ENCODE peak calls at places on chromosomes 1 and 21, in ten cellular contexts. I is tibial nerve, L is lower leg skin, F is A549, C is transverse colon, P is esophagus muscularis mucosa, B is suprapubic skin, U is GM12891, V is ovary, X is vagina. T is an unnamed sample.

GRCh38 chr1:29343908-29344307 is 107.6 kb downstream of the PTPRU start:
- DNase-seq in C (no peak), U (no peak), L (no peak), B (no peak), I (no peak), X (no peak), F (no peak), V (no peak), P (no peak), T (no peak)

GRCh38 chr1:47378147-47378546 is 37.9 kb upstream of the FOXE3 start:
- DNase-seq in U (no peak), P (no peak), X (no peak), C (no peak), I (no peak), L (no peak), V (no peak), B (no peak), F (no peak), T (no peak)

GRCh38 chr1:209876091-209876800 is 48.5 kb downstream of the UTP25 start:
- DNase-seq in L (no peak), C (no peak), P (no peak), V (no peak), I (no peak), F (no peak), U (no peak), X (peak; percentile 16), B (no peak), T (no peak)

GRCh38 chr1:23544444-23545389 is 13.7 kb upstream of the E2F2 start:
- DNase-seq in P (no peak), C (peak; percentile 88), X (no peak), F (peak; percentile 56), B (peak; percentile 85), L (peak; percentile 95), V (peak; percentile 70), U (no peak), I (peak; percentile 84), T (no peak)

GRCh38 chr1:72891976-72892375 is 609.6 kb upstream of the NEGR1 start:
- DNase-seq in F (no peak), P (no peak), B (no peak), U (no peak), C (no peak), L (no peak), I (no peak), V (no peak), X (no peak), T (no peak)

GRCh38 chr1:160004001-160004400 is 27.8 kb downstream of the PIGM start:
- DNase-seq in L (no peak), B (no peak), P (no peak), C (no peak), U (no peak), V (no peak), I (no peak), F (no peak), X (no peak), T (no peak)

GRCh38 chr1:30382496-30382895 is 340.9 kb downstream of the MATN1 start:
- DNase-seq in C (no peak), P (no peak), U (no peak), F (no peak), B (peak; percentile 20), L (peak; percentile 29), I (no peak), V (no peak), X (no peak), T (no peak)

GRCh38 chr1:37663426-37664000 is 28.8 kb upstream of the CDCA8 start:
- DNase-seq in P (no peak), X (no peak), C (no peak), V (no peak), B (no peak), L (no peak), F (no peak), I (no peak), U (no peak), T (no peak)

GRCh38 chr1:209989525-209989924 is 51.5 kb downstream of the SYT14 start:
- DNase-seq in F (peak; percentile 9), P (no peak), B (no peak), V (no peak), L (no peak), C (no peak), I (no peak), X (no peak), U (no peak), T (no peak)

GRCh38 chr1:91889717-91890459 is 3.9 kb upstream of the TGFBR3 start:
- DNase-seq in L (no peak), I (no peak), F (peak; percentile 36), P (no peak), U (no peak), X (no peak), C (no peak), V (no peak), B (no peak), T (peak; percentile 29)

GRCh38 chr1:22503721-22504410 is 52.2 kb downstream of the ZBTB40 start:
- DNase-seq in I (no peak), V (no peak), F (no peak), U (no peak), X (no peak), L (no peak), C (no peak), P (no peak), B (no peak), T (no peak)

GRCh38 chr21:38773108-38774061 is 32.3 kb upstream of the ETS2 start:
- DNase-seq in U (no peak), C (no peak), F (peak; percentile 49), P (no peak), B (no peak), V (no peak), I (peak; percentile 57), L (peak; percentile 85), X (no peak), T (peak; percentile 89)

GRCh38 chr1:232805269-232806070 is at the start of gene MAP10:
- DNase-seq in I (peak; percentile 23), C (peak; percentile 76), B (peak; percentile 74), X (no peak), F (peak; percentile 78), V (peak; percentile 76), L (peak; percentile 92), P (no peak), U (peak; percentile 71), T (peak; percentile 27)
- TF ChIP-seq POLR2A in I (no peak), C (peak; percentile 23), B (no peak), X (no peak), F (peak; percentile 41), V (no peak), L (no peak), P (no peak), U (peak; percentile 77), T (peak; percentile 68)

GRCh38 chr1:43705334-43705733 is 2.0 kb upstream of the ST3GAL3 start:
- DNase-seq in I (no peak), B (no peak), F (no peak), X (no peak), L (no peak), P (no peak), U (no peak), C (no peak), V (no peak), T (no peak)

GRCh38 chr1:43708006-43708412 is 673 bp downstream of the ST3GAL3 start:
- DNase-seq in F (no peak), P (no peak), X (no peak), B (no peak), C (no peak), U (no peak), L (no peak), I (no peak), V (no peak), T (no peak)

GRCh38 chr1:43705982-43706597 is 1.2 kb upstream of the ST3GAL3 start:
- DNase-seq in P (no peak), B (no peak), I (no peak), C (no peak), X (no peak), U (no peak), V (no peak), F (no peak), L (no peak), T (no peak)

GRCh38 chr1:43706598-43707190 is 642 bp upstream of the ST3GAL3 start:
- DNase-seq in P (no peak), L (no peak), X (no peak), V (no peak), C (peak; percentile 22), B (no peak), I (no peak), F (no peak), U (no peak), T (no peak)

GRCh38 chr1:43707191-43708005 is at the start of gene ST3GAL3:
- DNase-seq in L (peak; percentile 98), P (peak; percentile 96), I (peak; percentile 81), F (peak; percentile 73), X (no peak), U (peak; percentile 94), V (peak; percentile 86), C (peak; percentile 94), B (peak; percentile 94), T (peak; percentile 90)
- TF ChIP-seq POLR2A in L (no peak), P (no peak), I (peak; percentile 8), F (peak; percentile 90), X (no peak), U (peak; percentile 95), V (peak; percentile 46), C (peak; percentile 45), B (no peak), T (peak; percentile 95)

DNA sequence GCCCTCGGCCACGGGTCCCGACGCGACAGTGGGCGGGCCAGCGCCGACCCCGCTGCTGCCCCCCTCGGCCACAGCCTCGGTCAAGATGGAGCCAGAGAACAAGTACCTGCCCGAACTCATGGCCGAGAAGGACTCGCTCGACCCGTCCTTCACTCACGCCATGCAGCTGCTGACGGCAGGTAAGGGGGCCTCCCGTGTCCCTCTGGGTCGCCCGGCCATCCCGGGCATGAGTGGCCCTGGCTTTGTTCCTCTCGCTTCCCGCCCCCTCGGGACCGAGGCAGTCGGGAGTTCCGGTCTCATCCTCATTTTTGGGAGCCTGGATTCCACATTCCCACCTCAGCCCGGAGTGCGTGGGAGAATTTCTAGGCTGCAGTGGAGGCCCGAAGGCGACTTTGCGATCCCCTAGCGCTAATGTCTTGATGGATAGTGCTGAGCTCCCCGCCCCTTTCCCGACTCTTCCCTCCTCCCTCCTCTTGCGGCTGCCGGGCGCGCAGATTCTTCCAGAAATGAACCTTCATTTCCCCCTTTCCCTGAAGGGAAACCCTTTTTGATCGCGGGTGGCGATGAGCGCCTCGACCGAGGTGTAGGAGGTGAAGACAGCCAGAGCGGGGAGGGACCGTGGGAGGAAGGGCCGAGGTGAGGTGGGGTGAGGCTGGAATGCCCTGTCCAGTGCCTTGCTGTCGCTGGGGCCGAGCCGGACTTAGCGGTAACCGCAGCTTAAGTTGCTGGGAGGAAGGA is 700 bp downstream of the KHDRBS1 start:
- DNase-seq in C (peak; percentile 56), U (no peak), F (peak; percentile 28), B (peak; percentile 82), V (peak; percentile 39), I (peak; percentile 34), X (no peak), P (peak; percentile 92), L (peak; percentile 90), T (peak; percentile 30)
- TF ChIP-seq POLR2A in C (peak; percentile 23), U (no peak), F (no peak), B (no peak), V (no peak), I (no peak), X (no peak), P (no peak), L (no peak), T (no peak)

DNA sequence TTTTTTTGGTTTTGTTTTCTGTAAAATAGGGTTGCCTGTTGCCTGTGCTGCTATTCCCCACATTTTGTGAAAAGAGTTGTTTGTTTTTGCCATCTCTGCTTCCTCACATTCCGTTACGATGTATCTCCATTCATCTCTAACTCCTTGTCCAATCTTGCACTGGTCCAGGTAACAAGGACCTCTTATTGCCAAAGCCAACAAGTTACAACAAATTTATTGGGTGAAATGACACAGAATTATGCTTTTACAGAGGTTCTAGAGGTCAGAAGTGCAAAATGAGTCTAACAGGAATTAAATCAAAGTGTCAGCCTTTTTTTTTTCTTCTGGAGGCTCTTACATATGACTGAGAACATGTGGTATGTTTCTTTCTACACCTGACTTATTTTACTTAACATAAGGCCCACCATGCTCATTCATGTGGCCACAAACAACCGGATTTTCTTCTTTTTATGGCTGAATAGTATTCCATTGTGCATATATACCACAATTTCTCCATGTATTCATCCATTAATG is 787.9 kb upstream of the B3GALT2 start:
- DNase-seq in X (no peak), V (no peak), P (no peak), I (no peak), F (no peak), B (no peak), L (no peak), U (no peak), C (no peak), T (no peak)
- TF ChIP-seq POLR2A in X (no peak), V (no peak), P (no peak), I (no peak), F (no peak), B (no peak), L (no peak), U (no peak), C (no peak), T (no peak)